ENCODE peak calls at places on chromosome 20, in ten cellular contexts. One of them, this sample, is unnamed.

GRCh38 chr20:63751471-63752271 is 12.1 kb downstream of the SLC2A4RG start:
- DNase-seq in GM12865: no peak
- DNase-seq in sciatic nerve: peak; percentile 53
- DNase-seq in HFF-Myc: no peak
- DNase-seq in NCI-H187 treated with DMSO at 0.1 percent for 48 hours: no peak
- DNase-seq in GOT3: no peak
- DNase-seq in T-cell: no peak
- DNase-seq in iPS-NIHi11: peak; percentile 24
- DNase-seq in NCI-H2081: no peak
- DNase-seq in RWPE2: peak; percentile 84
- DNase-seq in this sample: no peak

GRCh38 chr20:52429029-52429428 is 237.4 kb upstream of the ZFP64 start:
- DNase-seq in GM12865: no peak
- DNase-seq in sciatic nerve: no peak
- DNase-seq in HFF-Myc: no peak
- DNase-seq in NCI-H187 treated with DMSO at 0.1 percent for 48 hours: no peak
- DNase-seq in GOT3: no peak
- DNase-seq in T-cell: no peak
- DNase-seq in iPS-NIHi11: no peak
- DNase-seq in NCI-H2081: no peak
- DNase-seq in RWPE2: no peak
- DNase-seq in this sample: no peak

GRCh38 chr20:18972251-18972876 is 158.8 kb downstream of the SCP2D1 start:
- DNase-seq in GM12865: no peak
- DNase-seq in sciatic nerve: no peak
- DNase-seq in HFF-Myc: no peak
- DNase-seq in NCI-H187 treated with DMSO at 0.1 percent for 48 hours: no peak
- DNase-seq in GOT3: no peak
- DNase-seq in T-cell: no peak
- DNase-seq in iPS-NIHi11: no peak
- DNase-seq in NCI-H2081: no peak
- DNase-seq in RWPE2: no peak
- DNase-seq in this sample: no peak

GRCh38 chr20:32537657-32538525 is 47.2 kb downstream of the NOL4L start:
- DNase-seq in GM12865: no peak
- DNase-seq in sciatic nerve: no peak
- DNase-seq in HFF-Myc: no peak
- DNase-seq in NCI-H187 treated with DMSO at 0.1 percent for 48 hours: no peak
- DNase-seq in GOT3: no peak
- DNase-seq in T-cell: no peak
- DNase-seq in iPS-NIHi11: peak; percentile 55
- DNase-seq in NCI-H2081: no peak
- DNase-seq in RWPE2: no peak
- DNase-seq in this sample: no peak

GRCh38 chr20:32111763-32112162 is 2.2 kb downstream of the TM9SF4 start:
- DNase-seq in GM12865: no peak
- DNase-seq in sciatic nerve: no peak
- DNase-seq in HFF-Myc: no peak
- DNase-seq in NCI-H187 treated with DMSO at 0.1 percent for 48 hours: no peak
- DNase-seq in GOT3: no peak
- DNase-seq in T-cell: no peak
- DNase-seq in iPS-NIHi11: no peak
- DNase-seq in NCI-H2081: no peak
- DNase-seq in RWPE2: peak; percentile 40
- DNase-seq in this sample: no peak

GRCh38 chr20:9110365-9110764 is 41.5 kb downstream of the PLCB4 start:
- DNase-seq in GM12865: no peak
- DNase-seq in sciatic nerve: no peak
- DNase-seq in HFF-Myc: no peak
- DNase-seq in NCI-H187 treated with DMSO at 0.1 percent for 48 hours: no peak
- DNase-seq in GOT3: no peak
- DNase-seq in T-cell: no peak
- DNase-seq in iPS-NIHi11: no peak
- DNase-seq in NCI-H2081: no peak
- DNase-seq in RWPE2: no peak
- DNase-seq in this sample: no peak

GRCh38 chr20:23120936-23121765 is 35.0 kb upstream of the CD93 start:
- DNase-seq in GM12865: no peak
- DNase-seq in sciatic nerve: peak; percentile 30
- DNase-seq in HFF-Myc: no peak
- DNase-seq in NCI-H187 treated with DMSO at 0.1 percent for 48 hours: no peak
- DNase-seq in GOT3: no peak
- DNase-seq in T-cell: no peak
- DNase-seq in iPS-NIHi11: no peak
- DNase-seq in NCI-H2081: no peak
- DNase-seq in RWPE2: peak; percentile 42
- DNase-seq in this sample: no peak

GRCh38 chr20:44494681-44495080 is 19.0 kb downstream of the TTPAL start:
- DNase-seq in GM12865: no peak
- DNase-seq in sciatic nerve: no peak
- DNase-seq in HFF-Myc: no peak
- DNase-seq in NCI-H187 treated with DMSO at 0.1 percent for 48 hours: no peak
- DNase-seq in GOT3: no peak
- DNase-seq in T-cell: no peak
- DNase-seq in iPS-NIHi11: no peak
- DNase-seq in NCI-H2081: no peak
- DNase-seq in RWPE2: no peak
- DNase-seq in this sample: no peak

This sample was measured in T-helper 9 cell.